ENCODE peak calls at places on chromosome 16, in four cellular contexts. M, B, N and R are unnamed samples.

GRCh38 chr16:47644661-47645060 is 183.5 kb downstream of the PHKB start:
- DNase-seq in M (no peak), B (no peak), N (no peak), R (no peak)

GRCh38 chr16:21646721-21647561 is 5.5 kb downstream of the IGSF6 start:
- DNase-seq in M (no peak), B (no peak), N (no peak), R (no peak)

GRCh38 chr16:1807626-1808025 is 14.1 kb upstream of the IGFALS start:
- DNase-seq in M (no peak), B (no peak), N (no peak), R (no peak)

GRCh38 chr16:53989597-53989996 is 285.6 kb downstream of the FTO start:
- DNase-seq in M (no peak), B (no peak), N (no peak), R (no peak)

GRCh38 chr16:71817690-71818089 is 9.1 kb upstream of the AP1G1 start:
- DNase-seq in M (peak; percentile 1), B (no peak), N (no peak), R (no peak)

GRCh38 chr16:79154081-79154480 is 446.5 kb downstream of the MAF start:
- DNase-seq in M (no peak), B (no peak), N (no peak), R (no peak)

GRCh38 chr16:74321356-74321755 is 24.7 kb downstream of the PSMD7 start:
- DNase-seq in M (no peak), B (no peak), N (no peak), R (no peak)

GRCh38 chr16:22161999-22162657 is at the start of gene SDR42E2:
- DNase-seq in M (no peak), B (peak; percentile 38), N (peak; percentile 50), R (no peak)

GRCh38 chr16:46428108-46429061 is 192.8 kb downstream of the SHCBP1 start:
- DNase-seq in M (no peak), B (no peak), N (no peak), R (no peak)

GRCh38 chr16:74745109-74745615 is 29.5 kb downstream of the FA2H start:
- DNase-seq in M (no peak), B (no peak), N (no peak), R (no peak)

GRCh38 chr16:307691-308312 is 24.8 kb downstream of the PDIA2 start:
- DNase-seq in M (no peak), B (no peak), N (no peak), R (no peak)

GRCh38 chr16:30521476-30521872 is 4.9 kb downstream of the ZNF768 start:
- DNase-seq in M (no peak), B (no peak), N (no peak), R (no peak)

GRCh38 chr16:11390573-11391495 is 45.6 kb downstream of the RMI2 start:
- DNase-seq in M (no peak), B (no peak), N (peak; percentile 70), R (no peak)

GRCh38 chr16:15707332-15707731 is 57.3 kb downstream of the NDE1 start:
- DNase-seq in M (no peak), B (no peak), N (no peak), R (no peak)

GRCh38 chr16:50954469-50954868 is 196.6 kb downstream of the SALL1 start:
- DNase-seq in M (no peak), B (no peak), N (no peak), R (no peak)

GRCh38 chr16:53775106-53775820 is 71.3 kb downstream of the FTO start:
- DNase-seq in M (no peak), B (no peak), N (no peak), R (no peak)

GRCh38 chr16:23694707-23695373 is 16.2 kb downstream of the PLK1 start:
- DNase-seq in M (no peak), B (peak; percentile 46), N (peak; percentile 75), R (no peak)

GRCh38 chr16:46629331-46629843 is 8.2 kb upstream of the SHCBP1 start:
- DNase-seq in M (peak; percentile 74), B (no peak), N (no peak), R (no peak)

GRCh38 chr16:15897834-15898254 is 9.4 kb upstream of the CEP20 start:
- DNase-seq in M (peak; percentile 25), B (no peak), N (no peak), R (no peak)

GRCh38 chr16:9695152-9695551 is 487.1 kb downstream of the GRIN2A start:
- DNase-seq in M (no peak), B (no peak), N (no peak), R (no peak)
- TF ChIP-seq CTCF in M (no peak), B (peak; percentile 25), N (peak; percentile 27), R (no peak)

GRCh38 chr16:27181020-27181419 is 22.3 kb upstream of the KDM8 start:
- DNase-seq in M (no peak), B (no peak), N (no peak), R (no peak)
- TF ChIP-seq CTCF in M (peak; percentile 19), B (peak; percentile 24), N (no peak), R (no peak)

GRCh38 chr16:86831366-86831765 is 253.0 kb downstream of the FOXL1 start:
- DNase-seq in M (no peak), B (no peak), N (no peak), R (no peak)
- TF ChIP-seq CTCF in M (peak; percentile 35), B (peak; percentile 17), N (no peak), R (no peak)

GRCh38 chr16:69848635-69849545 is 86.8 kb downstream of the WWP2 start:
- DNase-seq in M (peak; percentile 86), B (no peak), N (peak; percentile 31), R (no peak)
- TF ChIP-seq CTCF in M (peak; percentile 14), B (no peak), N (no peak), R (no peak)

GRCh38 chr16:85675528-85675927 is 13.2 kb downstream of the GINS2 start:
- DNase-seq in M (peak; percentile 27), B (no peak), N (no peak), R (no peak)
- TF ChIP-seq CTCF in M (peak; percentile 69), B (peak; percentile 51), N (peak; percentile 30), R (no peak)

GRCh38 chr16:17258848-17259713 is 211.7 kb downstream of the XYLT1 start:
- DNase-seq in M (no peak), B (no peak), N (no peak), R (no peak)

GRCh38 chr16:17258077-17258599 is 212.6 kb downstream of the XYLT1 start:
- DNase-seq in M (no peak), B (no peak), N (no peak), R (no peak)

GRCh38 chr16:17259751-17260270 is 210.9 kb downstream of the XYLT1 start:
- DNase-seq in M (no peak), B (no peak), N (no peak), R (no peak)

GRCh38 chr16:17260271-17260849 is 210.4 kb downstream of the XYLT1 start:
- DNase-seq in M (no peak), B (no peak), N (peak; percentile 51), R (no peak)

DNA sequence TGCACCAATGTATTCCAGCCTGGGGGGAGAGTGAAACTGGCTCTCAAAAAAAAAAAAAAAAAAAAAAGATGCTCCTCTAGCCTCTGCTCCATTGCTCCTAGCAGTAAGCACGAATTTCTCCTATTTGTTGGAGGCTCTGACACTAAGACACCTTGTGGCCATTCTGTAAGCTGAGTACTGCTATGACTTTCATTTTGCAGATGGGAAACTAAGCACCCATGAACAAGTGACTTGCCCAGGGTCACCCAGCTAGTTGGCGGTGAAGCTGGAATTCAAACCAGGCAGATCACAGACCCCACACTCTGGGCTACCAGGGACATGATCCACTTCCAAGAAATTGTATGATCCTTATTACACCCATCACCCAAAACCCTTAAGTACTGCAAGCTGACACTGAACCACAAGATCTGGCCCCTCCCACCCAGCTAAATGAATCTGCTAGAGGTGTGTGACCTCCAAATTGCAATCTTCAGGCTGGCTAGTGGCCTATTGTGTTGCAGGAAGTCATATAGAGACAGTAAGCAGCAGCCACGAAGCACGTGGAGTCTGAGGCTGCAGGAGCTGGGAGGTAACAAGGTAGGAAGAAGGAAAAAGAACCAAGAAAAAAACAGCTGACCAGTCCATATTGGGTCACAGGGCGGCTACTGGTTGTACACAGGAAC is 209.4 kb downstream of the XYLT1 start:
- DNase-seq in M (no peak), B (no peak), N (no peak), R (no peak)
- TF ChIP-seq CTCF in M (no peak), B (no peak), N (no peak), R (no peak)

DNA sequence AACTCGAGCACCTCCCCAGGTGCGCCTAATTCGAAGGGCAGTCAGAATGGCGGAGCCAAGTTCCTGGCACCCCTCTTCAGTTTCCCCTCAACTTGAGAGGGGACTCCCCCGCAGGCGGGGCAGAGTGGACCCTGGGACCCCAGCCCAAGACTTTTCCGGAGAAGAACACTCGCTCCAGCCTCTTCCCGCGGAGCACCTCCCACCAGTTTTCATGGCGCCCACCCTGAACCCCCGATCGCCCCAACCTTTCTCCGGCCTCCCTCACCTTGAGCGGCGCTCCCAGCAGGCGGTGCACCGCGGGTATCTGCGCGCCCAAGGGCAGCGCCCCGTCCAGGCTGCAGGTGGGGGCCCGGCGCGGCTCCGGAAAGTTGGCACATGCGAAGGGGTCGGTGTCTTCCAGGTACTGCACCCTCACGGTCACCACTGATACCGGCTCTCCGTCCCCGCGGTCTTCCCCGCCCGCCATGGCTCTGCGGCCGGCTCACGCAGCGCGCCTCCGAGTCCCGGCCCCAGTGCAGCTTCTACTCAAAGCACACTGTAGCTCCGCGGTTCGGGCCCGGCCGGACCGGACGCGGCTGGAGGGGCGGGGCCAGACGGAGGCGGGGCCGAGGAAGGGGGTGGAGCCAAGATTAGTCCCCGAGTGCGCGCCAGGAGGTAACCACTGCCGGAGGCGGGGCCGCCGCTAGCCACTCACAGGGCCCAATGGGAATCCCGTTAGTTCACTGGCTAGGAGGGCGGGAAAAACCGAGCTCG is at the start of gene FHOD1:
- DNase-seq in M (peak; percentile 93), B (peak; percentile 92), N (peak; percentile 99), R (peak; percentile 93)
- TF ChIP-seq CTCF in M (no peak), B (no peak), N (no peak), R (no peak)

GRCh38 chr16:57196753-57197152 is 10.6 kb downstream of the RSPRY1 start:
- DNase-seq in M (no peak), B (no peak), N (no peak), R (no peak)
- TF ChIP-seq CTCF in M (no peak), B (no peak), N (no peak), R (no peak)

DNA sequence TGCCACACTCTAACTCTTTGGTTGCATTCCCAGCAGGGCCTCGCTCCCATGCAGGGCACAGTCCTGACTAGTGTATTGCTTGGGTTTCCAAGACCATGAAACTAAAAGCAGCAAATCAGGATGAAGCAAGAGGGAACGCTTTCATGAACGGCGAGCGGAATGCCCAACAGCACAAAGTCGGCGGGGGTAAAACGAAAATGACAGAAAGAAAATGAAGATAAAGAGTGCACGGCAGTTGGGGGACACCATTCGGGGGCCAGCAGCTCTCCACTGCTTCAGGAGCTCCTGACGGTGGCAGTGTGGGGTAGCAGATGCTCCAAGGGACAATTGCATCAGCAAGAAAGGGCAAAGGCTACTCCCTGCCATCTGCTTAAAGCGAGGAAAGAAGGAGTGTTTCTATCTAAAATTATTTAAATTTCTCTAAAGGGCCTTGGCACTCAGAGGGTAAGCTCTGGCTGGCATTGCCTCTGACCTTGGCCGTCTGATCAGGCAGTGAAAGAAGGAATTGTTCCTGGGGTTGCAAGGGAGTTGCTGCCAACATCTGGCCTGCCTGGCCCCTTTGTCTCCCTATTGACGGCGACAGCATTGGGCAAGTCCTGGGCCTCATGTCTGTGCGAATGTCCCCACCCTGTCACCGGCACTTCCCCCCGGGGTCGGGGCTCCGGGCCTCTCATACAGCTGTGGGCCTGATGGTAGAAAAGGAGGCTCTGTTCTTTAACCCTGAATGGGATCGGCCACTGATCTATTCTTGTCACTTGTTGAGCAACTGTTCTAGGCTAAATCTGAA is 138.2 kb downstream of the CMIP start:
- DNase-seq in M (peak; percentile 33), B (no peak), N (no peak), R (no peak)
- TF ChIP-seq CTCF in M (peak; percentile 49), B (no peak), N (no peak), R (no peak)